ENCODE peak calls at places on chromosomes 11 and 22, in six cellular contexts. C is astrocyte of the spinal cord, U is tibial artery, A is neural progenitor cell, Y is mesendoderm, G is fibroblast of the aortic adventitia. S is an unnamed sample.

GRCh38 chr11:118108513-118108912 is 21.8 kb upstream of the SMIM35 start:
- DNase-seq in G (no peak), A (peak), U (no peak), C (no peak), Y (peak), S (no peak)

GRCh38 chr22:45441158-45441557 is 27.7 kb downstream of the RIBC2 start:
- DNase-seq in A (peak), G (peak), U (peak), C (peak), Y (peak), S (no peak)

GRCh38 chr11:126716456-126717083 is 284.0 kb downstream of the KIRREL3 start:
- DNase-seq in U (no peak), G (peak), C (peak), A (peak), Y (peak), S (no peak)

GRCh38 chr11:108341654-108342053 is 118.8 kb downstream of the ATM start:
- DNase-seq in C (no peak), U (no peak), G (no peak), Y (no peak), A (no peak), S (no peak)

GRCh38 chr22:25564979-25565677 is 653 bp downstream of the GRK3 start:
- DNase-seq in G (no peak), A (peak), Y (peak), U (peak), C (no peak), S (no peak)

GRCh38 chr11:73429121-73429740 is 53.0 kb downstream of the RELT start:
- DNase-seq in C (peak), Y (peak), A (no peak), G (peak), U (no peak), S (no peak)

GRCh38 chr22:36739185-36739584 is 35.6 kb upstream of the CACNG2 start:
- DNase-seq in G (no peak), Y (no peak), U (no peak), A (no peak), C (no peak), S (no peak)

GRCh38 chr11:130947481-130947880 is 31.2 kb upstream of the SNX19 start:
- DNase-seq in G (no peak), A (no peak), Y (no peak), U (no peak), C (no peak), S (no peak)

GRCh38 chr11:123203934-123204333 is 8.9 kb upstream of the CLMP start:
- DNase-seq in G (no peak), U (no peak), Y (no peak), A (no peak), C (no peak), S (no peak)

GRCh38 chr22:48576333-48577013 is 1251.2 kb downstream of the BRD1 start:
- DNase-seq in C (no peak), G (no peak), Y (peak), U (no peak), A (peak), S (no peak)

GRCh38 chr11:45518853-45519545 is 146.4 kb downstream of the CHST1 start:
- DNase-seq in A (no peak), C (no peak), Y (no peak), G (no peak), U (no peak), S (no peak)

GRCh38 chr22:22753526-22754267 is 109.3 kb downstream of the GGTLC2 start:
- DNase-seq in U (peak), C (peak), A (peak), Y (peak), G (peak), S (no peak)

GRCh38 chr11:61891331-61892084 is at the start of gene FADS3:
- DNase-seq in G (peak), A (peak), Y (peak), U (peak), C (peak), S (peak)

GRCh38 chr11:61890536-61891330 is 612 bp downstream of the FADS3 start:
- DNase-seq in G (peak), Y (peak), C (peak), A (peak), U (peak), S (peak)

GRCh38 chr11:61888043-61888442 is 3.3 kb downstream of the FADS3 start:
- DNase-seq in A (no peak), G (peak), Y (peak), C (peak), U (peak), S (peak)

GRCh38 chr11:61888590-61888989 is 2.8 kb downstream of the FADS3 start:
- DNase-seq in U (no peak), G (no peak), A (no peak), C (no peak), Y (no peak), S (no peak)

GRCh38 chr11:61889831-61890230 is 1.5 kb downstream of the FADS3 start:
- DNase-seq in C (no peak), U (no peak), Y (no peak), A (no peak), G (no peak), S (no peak)
- H3K4me3 ChIP-seq in C (no peak), U (peak), Y (no peak), A (peak), G (peak), S (peak)

GRCh38 chr11:69259072-69259471 is 34.9 kb upstream of the MYEOV start:
- DNase-seq in G (no peak), C (no peak), A (no peak), U (no peak), Y (no peak), S (no peak)

GRCh38 chr11:69261116-69261515 is 32.8 kb upstream of the MYEOV start:
- DNase-seq in U (no peak), G (no peak), Y (no peak), C (no peak), A (no peak), S (no peak)

GRCh38 chr11:69257134-69257533 is 36.8 kb upstream of the MYEOV start:
- DNase-seq in A (no peak), G (no peak), Y (no peak), C (no peak), U (no peak), S (no peak)

GRCh38 chr11:69260622-69261021 is 33.3 kb upstream of the MYEOV start:
- DNase-seq in U (no peak), A (no peak), G (no peak), C (no peak), Y (no peak), S (peak)

DNA sequence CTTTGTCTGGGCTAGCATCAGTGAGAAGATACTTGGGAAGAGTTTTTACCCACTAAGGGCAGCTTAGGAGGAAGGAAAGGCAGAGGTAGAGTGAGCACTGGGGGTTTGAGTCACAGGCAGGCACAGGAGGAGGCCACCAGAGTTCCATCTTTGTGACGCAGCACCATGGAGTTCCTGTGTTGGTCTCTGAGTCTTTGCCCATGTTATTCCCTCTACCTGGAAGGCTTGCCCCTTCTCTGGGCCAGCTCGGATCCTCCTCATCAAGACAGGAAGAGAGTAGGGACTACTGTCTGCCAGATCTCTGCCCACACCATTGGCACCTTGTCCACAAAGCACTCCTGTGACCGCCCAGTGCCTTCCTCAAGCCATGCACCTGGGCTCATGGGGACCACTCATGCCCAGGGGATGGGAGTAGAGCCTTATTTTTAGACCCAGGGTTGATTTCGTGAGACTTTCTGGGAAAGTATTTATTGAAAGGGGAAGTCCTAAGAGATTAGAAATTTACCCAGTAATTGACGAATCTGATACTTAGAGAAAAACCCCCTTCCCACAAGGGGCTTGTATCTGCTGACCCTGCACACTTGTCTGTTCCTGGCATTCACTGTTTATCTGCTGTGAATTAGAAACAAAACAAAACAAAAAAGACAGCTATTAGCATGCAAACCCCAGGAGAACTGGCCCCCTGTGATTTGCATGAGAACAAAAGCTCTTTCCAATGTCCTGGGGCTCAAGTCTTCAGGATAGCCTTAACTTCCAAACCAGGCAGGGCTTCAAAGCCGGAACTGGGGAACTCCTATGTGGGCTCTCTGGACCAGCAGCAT is 35.9 kb upstream of the MYEOV start:
- DNase-seq in Y (peak), G (no peak), C (no peak), U (no peak), A (peak), S (no peak)
- H3K4me3 ChIP-seq in Y (no peak), G (no peak), C (no peak), U (no peak), A (no peak), S (no peak)

GRCh38 chr11:63813035-63813562 is at the start of gene SPINDOC:
- DNase-seq in Y (peak), U (peak), C (peak), A (peak), G (peak), S (no peak)

GRCh38 chr11:63814383-63814736 is 1.1 kb downstream of the SPINDOC start:
- DNase-seq in G (no peak), U (no peak), C (no peak), A (no peak), Y (no peak), S (no peak)

GRCh38 chr11:63816732-63817131 is 3.5 kb downstream of the SPINDOC start:
- DNase-seq in U (no peak), C (no peak), Y (no peak), G (no peak), A (no peak), S (no peak)

GRCh38 chr11:63811522-63811921 is 1.7 kb upstream of the SPINDOC start:
- DNase-seq in Y (peak), U (no peak), C (no peak), G (no peak), A (peak), S (no peak)

DNA sequence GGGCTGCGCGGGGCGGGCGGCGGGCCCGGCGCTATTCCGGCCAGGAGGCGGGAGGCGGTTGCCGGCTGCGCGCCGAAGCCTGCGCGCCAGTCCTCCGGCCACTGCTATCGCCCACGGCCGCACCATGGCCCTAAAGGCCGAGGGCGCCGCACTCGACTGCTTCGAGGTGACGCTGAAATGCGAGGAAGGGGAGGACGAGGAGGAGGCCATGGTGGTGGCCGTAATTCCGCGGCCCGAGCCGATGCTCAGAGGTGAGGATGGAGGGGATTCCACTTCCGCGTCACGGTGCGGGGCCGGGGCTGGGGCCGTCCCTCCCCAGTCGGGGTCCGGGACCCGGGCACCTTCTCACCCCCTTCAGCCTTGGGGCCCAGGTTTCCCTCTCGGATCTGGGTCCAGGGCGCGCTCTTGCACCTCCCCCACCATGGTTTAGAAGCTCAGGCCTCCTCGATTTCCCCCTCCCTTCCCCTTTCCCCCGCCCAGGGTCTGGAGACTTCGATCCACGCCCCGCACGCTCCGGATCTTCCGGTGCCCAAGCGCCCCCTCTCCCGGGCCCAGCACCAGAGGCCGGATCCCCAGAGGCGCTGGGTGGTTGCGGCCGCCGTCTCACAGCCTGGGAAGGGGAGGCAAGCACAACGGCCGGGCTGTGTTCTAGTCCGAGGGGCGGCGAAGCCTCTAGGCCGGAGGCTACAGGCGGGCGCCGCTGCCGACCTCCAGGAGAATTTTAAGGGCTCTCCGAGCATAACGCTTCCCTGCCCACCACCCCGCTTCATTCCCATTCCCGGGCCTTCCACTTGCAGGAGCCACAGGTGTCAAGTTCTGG is 517 bp downstream of the SPINDOC start:
- DNase-seq in G (peak), A (peak), Y (peak), C (peak), U (peak), S (no peak)
- H3K4me3 ChIP-seq in G (peak), A (peak), Y (peak), C (peak), U (peak), S (peak)

GRCh38 chr11:8934735-8935478 is 2.2 kb upstream of the C11orf16 start:
- DNase-seq in Y (peak), U (no peak), G (peak), C (peak), A (no peak), S (peak)
- H3K4me3 ChIP-seq in Y (no peak), U (no peak), G (no peak), C (no peak), A (no peak), S (no peak)

GRCh38 chr11:69337211-69337721 is 43.3 kb downstream of the MYEOV start:
- DNase-seq in A (no peak), C (peak), G (peak), Y (no peak), U (no peak), S (peak)
- H3K4me3 ChIP-seq in A (no peak), C (no peak), G (no peak), Y (no peak), U (no peak), S (no peak)

S was measured in BJ.